ENCODE peak calls at places on chromosomes 3 and 15, in six cellular contexts. One of them, this sample, is unnamed.

GRCh38 chr3:172946061-172946460 is 195.0 kb downstream of the SPATA16 start:
- DNase-seq in adrenal gland: no peak
- DNase-seq in astrocyte of the spinal cord: no peak
- DNase-seq in CD8-positive, alpha-beta memory T cell: no peak
- DNase-seq in A549: no peak
- DNase-seq in MM.1S: no peak
- DNase-seq in this sample: no peak

GRCh38 chr3:16309558-16309957 is 44.5 kb downstream of the OXNAD1 start:
- DNase-seq in astrocyte of the spinal cord: peak
- DNase-seq in adrenal gland: no peak
- DNase-seq in MM.1S: peak
- DNase-seq in CD8-positive, alpha-beta memory T cell: peak
- DNase-seq in A549: no peak
- DNase-seq in this sample: no peak

GRCh38 chr3:17300441-17300840 is 415.7 kb downstream of the PLCL2 start:
- DNase-seq in CD8-positive, alpha-beta memory T cell: peak
- DNase-seq in astrocyte of the spinal cord: no peak
- DNase-seq in MM.1S: no peak
- DNase-seq in A549: no peak
- DNase-seq in adrenal gland: no peak
- DNase-seq in this sample: no peak

GRCh38 chr3:14216257-14217048 is 37.8 kb downstream of the LSM3 start:
- DNase-seq in A549: no peak
- DNase-seq in CD8-positive, alpha-beta memory T cell: peak
- DNase-seq in MM.1S: no peak
- DNase-seq in adrenal gland: peak
- DNase-seq in astrocyte of the spinal cord: peak
- DNase-seq in this sample: no peak

GRCh38 chr3:39401983-39402382 is 4.5 kb upstream of the RPSA start:
- DNase-seq in CD8-positive, alpha-beta memory T cell: no peak
- DNase-seq in astrocyte of the spinal cord: no peak
- DNase-seq in MM.1S: peak
- DNase-seq in A549: no peak
- DNase-seq in adrenal gland: peak
- DNase-seq in this sample: no peak

GRCh38 chr3:195892355-195893120 is 15.8 kb downstream of the TNK2 start:
- DNase-seq in astrocyte of the spinal cord: peak
- DNase-seq in A549: no peak
- DNase-seq in adrenal gland: no peak
- DNase-seq in MM.1S: no peak
- DNase-seq in CD8-positive, alpha-beta memory T cell: no peak
- DNase-seq in this sample: no peak

GRCh38 chr3:76044601-76045600 is 259.6 kb upstream of the ZNF717 start:
- DNase-seq in CD8-positive, alpha-beta memory T cell: no peak
- DNase-seq in astrocyte of the spinal cord: peak
- DNase-seq in adrenal gland: no peak
- DNase-seq in A549: no peak
- DNase-seq in MM.1S: peak
- DNase-seq in this sample: no peak

GRCh38 chr15:69390575-69390974 is 23.6 kb upstream of the KIF23 start:
- DNase-seq in astrocyte of the spinal cord: peak
- DNase-seq in CD8-positive, alpha-beta memory T cell: no peak
- DNase-seq in A549: no peak
- DNase-seq in MM.1S: no peak
- DNase-seq in adrenal gland: no peak
- DNase-seq in this sample: peak

GRCh38 chr3:60579734-60580133 is 671.5 kb downstream of the FHIT start:
- DNase-seq in MM.1S: no peak
- DNase-seq in A549: no peak
- DNase-seq in astrocyte of the spinal cord: peak
- DNase-seq in CD8-positive, alpha-beta memory T cell: no peak
- DNase-seq in adrenal gland: no peak
- DNase-seq in this sample: peak

GRCh38 chr3:11514191-11514770 is 129.4 kb downstream of the VGLL4 start:
- DNase-seq in CD8-positive, alpha-beta memory T cell: no peak
- DNase-seq in adrenal gland: peak
- DNase-seq in A549: no peak
- DNase-seq in MM.1S: no peak
- DNase-seq in astrocyte of the spinal cord: peak
- DNase-seq in this sample: peak

GRCh38 chr3:155517907-155518306 is 224.4 kb upstream of the STRIT1 start:
- DNase-seq in astrocyte of the spinal cord: no peak
- DNase-seq in A549: no peak
- DNase-seq in adrenal gland: no peak
- DNase-seq in CD8-positive, alpha-beta memory T cell: no peak
- DNase-seq in MM.1S: no peak
- DNase-seq in this sample: no peak

GRCh38 chr3:24588568-24588967 is 93.9 kb upstream of the THRB start:
- DNase-seq in astrocyte of the spinal cord: no peak
- DNase-seq in A549: no peak
- DNase-seq in MM.1S: no peak
- DNase-seq in CD8-positive, alpha-beta memory T cell: no peak
- DNase-seq in adrenal gland: no peak
- DNase-seq in this sample: no peak

GRCh38 chr3:82474140-82474539 is 712.7 kb upstream of the GBE1 start:
- DNase-seq in astrocyte of the spinal cord: no peak
- DNase-seq in MM.1S: no peak
- DNase-seq in adrenal gland: no peak
- DNase-seq in A549: no peak
- DNase-seq in CD8-positive, alpha-beta memory T cell: no peak
- DNase-seq in this sample: no peak

GRCh38 chr3:146581080-146581601 is 24.0 kb downstream of the PLSCR5 start:
- DNase-seq in CD8-positive, alpha-beta memory T cell: no peak
- DNase-seq in MM.1S: no peak
- DNase-seq in adrenal gland: no peak
- DNase-seq in astrocyte of the spinal cord: no peak
- DNase-seq in A549: no peak
- DNase-seq in this sample: no peak

GRCh38 chr15:59349715-59350420 is 22.8 kb downstream of the MYO1E start:
- DNase-seq in adrenal gland: peak
- DNase-seq in MM.1S: no peak
- DNase-seq in A549: peak
- DNase-seq in astrocyte of the spinal cord: peak
- DNase-seq in CD8-positive, alpha-beta memory T cell: no peak
- DNase-seq in this sample: peak

GRCh38 chr3:71690222-71690821 is 34.9 kb downstream of the EIF4E3 start:
- DNase-seq in astrocyte of the spinal cord: peak
- DNase-seq in A549: no peak
- DNase-seq in CD8-positive, alpha-beta memory T cell: no peak
- DNase-seq in adrenal gland: peak
- DNase-seq in MM.1S: no peak
- DNase-seq in this sample: peak

GRCh38 chr15:36117394-36117793 is 462.0 kb upstream of the CDIN1 start:
- DNase-seq in A549: no peak
- DNase-seq in CD8-positive, alpha-beta memory T cell: no peak
- DNase-seq in astrocyte of the spinal cord: no peak
- DNase-seq in MM.1S: no peak
- DNase-seq in adrenal gland: no peak
- DNase-seq in this sample: no peak

GRCh38 chr3:45041666-45042065 is 15.6 kb downstream of the CLEC3B start:
- DNase-seq in adrenal gland: no peak
- DNase-seq in CD8-positive, alpha-beta memory T cell: no peak
- DNase-seq in A549: no peak
- DNase-seq in MM.1S: peak
- DNase-seq in astrocyte of the spinal cord: no peak
- DNase-seq in this sample: no peak

GRCh38 chr3:181755959-181756358 is 44.2 kb downstream of the SOX2 start:
- DNase-seq in A549: no peak
- DNase-seq in MM.1S: no peak
- DNase-seq in CD8-positive, alpha-beta memory T cell: no peak
- DNase-seq in astrocyte of the spinal cord: no peak
- DNase-seq in adrenal gland: no peak
- DNase-seq in this sample: no peak

GRCh38 chr3:156865732-156866131 is 39.6 kb downstream of the LEKR1 start:
- DNase-seq in astrocyte of the spinal cord: peak
- DNase-seq in MM.1S: no peak
- DNase-seq in adrenal gland: no peak
- DNase-seq in CD8-positive, alpha-beta memory T cell: no peak
- DNase-seq in A549: no peak
- DNase-seq in this sample: peak

GRCh38 chr3:134772591-134772990 is 22.5 kb upstream of the EPHB1 start:
- DNase-seq in CD8-positive, alpha-beta memory T cell: no peak
- DNase-seq in MM.1S: no peak
- DNase-seq in A549: no peak
- DNase-seq in adrenal gland: no peak
- DNase-seq in astrocyte of the spinal cord: no peak
- DNase-seq in this sample: no peak

GRCh38 chr3:39177708-39178332 is 14.6 kb downstream of the XIRP1 start:
- DNase-seq in CD8-positive, alpha-beta memory T cell: peak
- DNase-seq in astrocyte of the spinal cord: peak
- DNase-seq in MM.1S: peak
- DNase-seq in A549: peak
- DNase-seq in adrenal gland: peak
- DNase-seq in this sample: peak

GRCh38 chr3:10553586-10554235 is 48.3 kb upstream of the ATP2B2 start:
- DNase-seq in MM.1S: no peak
- DNase-seq in astrocyte of the spinal cord: no peak
- DNase-seq in adrenal gland: no peak
- DNase-seq in A549: no peak
- DNase-seq in CD8-positive, alpha-beta memory T cell: no peak
- DNase-seq in this sample: no peak

GRCh38 chr3:50214824-50215223 is 9.8 kb downstream of the SLC38A3 start:
- DNase-seq in A549: no peak
- DNase-seq in adrenal gland: no peak
- DNase-seq in CD8-positive, alpha-beta memory T cell: no peak
- DNase-seq in MM.1S: no peak
- DNase-seq in astrocyte of the spinal cord: no peak
- DNase-seq in this sample: no peak

GRCh38 chr15:45715528-45715927 is 80.7 kb downstream of the SQOR start:
- DNase-seq in A549: no peak
- DNase-seq in astrocyte of the spinal cord: peak
- DNase-seq in MM.1S: peak
- DNase-seq in CD8-positive, alpha-beta memory T cell: no peak
- DNase-seq in adrenal gland: no peak
- DNase-seq in this sample: no peak

GRCh38 chr3:66037330-66037985 is 1.3 kb downstream of the MAGI1 start:
- DNase-seq in CD8-positive, alpha-beta memory T cell: no peak
- DNase-seq in astrocyte of the spinal cord: peak
- DNase-seq in adrenal gland: peak
- DNase-seq in MM.1S: peak
- DNase-seq in A549: peak
- DNase-seq in this sample: no peak
- H3K4me3 ChIP-seq in CD8-positive, alpha-beta memory T cell: no peak
- H3K4me3 ChIP-seq in astrocyte of the spinal cord: peak
- H3K4me3 ChIP-seq in adrenal gland: no peak
- H3K4me3 ChIP-seq in MM.1S: peak
- H3K4me3 ChIP-seq in A549: peak
- H3K4me3 ChIP-seq in this sample: peak

GRCh38 chr15:99275525-99276128 is 24.3 kb downstream of the LRRC28 start:
- DNase-seq in adrenal gland: no peak
- DNase-seq in A549: no peak
- DNase-seq in MM.1S: no peak
- DNase-seq in astrocyte of the spinal cord: no peak
- DNase-seq in CD8-positive, alpha-beta memory T cell: no peak
- DNase-seq in this sample: no peak
- H3K4me3 ChIP-seq in adrenal gland: no peak
- H3K4me3 ChIP-seq in A549: no peak
- H3K4me3 ChIP-seq in MM.1S: no peak
- H3K4me3 ChIP-seq in astrocyte of the spinal cord: no peak
- H3K4me3 ChIP-seq in CD8-positive, alpha-beta memory T cell: no peak
- H3K4me3 ChIP-seq in this sample: no peak

DNA sequence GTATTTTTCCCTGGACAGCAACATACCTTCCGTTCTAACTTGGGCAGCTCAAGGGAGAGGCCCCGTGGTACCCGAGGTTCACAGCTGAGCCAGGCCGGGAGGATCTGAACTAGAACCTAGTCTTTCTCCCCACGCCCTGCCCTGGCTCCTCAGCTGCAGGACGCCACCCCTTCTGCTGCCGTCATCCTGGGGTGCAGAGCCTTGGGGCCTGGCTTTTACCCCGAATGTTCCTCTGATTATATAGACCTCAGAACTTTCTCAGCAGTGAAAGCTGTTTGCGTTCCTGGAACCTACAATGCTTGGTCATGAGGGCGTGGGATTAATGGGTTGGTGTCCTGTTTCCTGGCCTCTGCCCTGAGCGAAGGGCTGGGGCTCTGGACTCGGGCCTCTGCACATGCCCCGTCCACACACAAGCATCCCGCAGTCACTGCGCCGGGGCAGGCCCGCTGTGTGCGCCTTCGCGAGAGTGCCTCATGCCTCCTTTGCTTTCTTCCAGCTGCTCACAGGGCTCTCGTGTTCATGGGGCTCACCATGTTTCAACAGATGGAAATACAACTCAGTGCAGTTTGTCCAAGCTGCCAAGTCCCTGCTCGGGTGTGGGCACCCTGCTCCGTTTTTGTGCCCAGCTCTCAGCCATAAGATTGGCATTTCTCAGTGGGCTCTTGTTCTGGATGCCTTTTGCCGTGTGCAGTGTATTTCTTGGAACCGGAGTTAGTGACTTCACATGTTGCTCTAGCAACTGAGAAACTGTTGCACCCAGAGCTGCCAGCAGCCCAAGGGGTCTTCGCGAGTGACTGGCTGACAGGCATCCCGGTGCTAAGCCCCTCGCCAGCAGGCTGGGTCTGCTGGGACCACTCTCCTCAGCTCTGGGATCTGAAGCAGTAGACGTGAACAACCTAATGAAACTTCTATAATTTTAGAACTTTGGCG is 20.4 kb downstream of the SYNM start:
- DNase-seq in astrocyte of the spinal cord: peak
- DNase-seq in A549: no peak
- DNase-seq in CD8-positive, alpha-beta memory T cell: no peak
- DNase-seq in adrenal gland: peak
- DNase-seq in MM.1S: no peak
- DNase-seq in this sample: no peak
- H3K4me3 ChIP-seq in astrocyte of the spinal cord: no peak
- H3K4me3 ChIP-seq in A549: no peak
- H3K4me3 ChIP-seq in CD8-positive, alpha-beta memory T cell: no peak
- H3K4me3 ChIP-seq in adrenal gland: no peak
- H3K4me3 ChIP-seq in MM.1S: no peak
- H3K4me3 ChIP-seq in this sample: no peak

GRCh38 chr3:174547801-174548200 is 311.3 kb upstream of the NAALADL2 start:
- DNase-seq in CD8-positive, alpha-beta memory T cell: no peak
- DNase-seq in adrenal gland: no peak
- DNase-seq in A549: no peak
- DNase-seq in MM.1S: no peak
- DNase-seq in astrocyte of the spinal cord: no peak
- DNase-seq in this sample: no peak

DNA sequence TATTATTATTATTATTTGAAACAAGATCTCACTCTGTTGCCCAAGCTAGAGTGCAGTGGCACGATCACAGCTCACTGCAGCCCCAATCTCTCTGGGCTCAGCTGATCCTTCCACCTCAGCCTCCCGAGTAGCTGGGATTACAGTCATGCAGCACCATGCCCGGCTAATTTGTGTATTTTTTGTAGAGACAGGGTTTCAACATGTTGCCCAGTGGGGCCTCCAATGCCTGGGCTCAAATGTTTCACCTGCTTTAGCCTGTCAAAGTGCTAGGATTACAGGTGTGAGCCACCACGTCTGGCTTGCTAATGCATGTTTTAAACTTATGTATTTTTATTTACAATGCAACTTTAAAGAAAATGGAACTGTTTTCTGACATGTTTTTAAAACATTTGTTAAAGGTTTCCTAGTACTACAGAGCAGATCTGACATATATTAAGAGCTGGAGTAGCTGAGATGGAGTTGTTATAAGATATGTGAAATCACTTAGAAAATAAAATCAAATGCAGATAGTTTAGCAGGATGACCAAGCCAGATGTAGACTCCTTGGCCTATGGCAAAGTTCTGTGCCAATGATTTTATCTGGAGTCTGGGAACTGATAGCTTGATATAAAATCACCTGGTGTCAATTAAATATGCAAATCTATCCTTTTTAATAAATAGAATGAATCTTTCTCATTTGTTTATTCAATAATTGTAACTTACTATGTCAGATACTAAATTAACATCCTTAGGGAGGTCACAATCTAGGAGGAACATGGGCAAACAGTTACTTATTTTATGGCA is 310.1 kb upstream of the NAALADL2 start:
- DNase-seq in adrenal gland: no peak
- DNase-seq in CD8-positive, alpha-beta memory T cell: no peak
- DNase-seq in MM.1S: no peak
- DNase-seq in astrocyte of the spinal cord: no peak
- DNase-seq in A549: no peak
- DNase-seq in this sample: no peak
- H3K4me3 ChIP-seq in adrenal gland: no peak
- H3K4me3 ChIP-seq in CD8-positive, alpha-beta memory T cell: no peak
- H3K4me3 ChIP-seq in MM.1S: no peak
- H3K4me3 ChIP-seq in astrocyte of the spinal cord: no peak
- H3K4me3 ChIP-seq in A549: no peak
- H3K4me3 ChIP-seq in this sample: no peak

This sample was measured in AG09309.